ENCODE peak calls at places on chromosomes 2 and 18, in six cellular contexts. One of them, this sample, is unnamed.

GRCh38 chr2:70480468-70480867 is 73.2 kb downstream of the TGFA start:
- DNase-seq in activated CD4-positive, alpha-beta T cell treated with anti-CD3 and anti-CD28 coated beads, Interleukin-2, amount 50 U/mL, for 1 hour: no peak
- DNase-seq in KBM-7: no peak
- DNase-seq in stimulated activated CD8-positive, alpha-beta memory T cell treated with anti-CD3 and anti-CD28 coated beads, Interleukin-15, amount 100 ng/mL, for 24 hours: no peak
- DNase-seq in CD4-positive, CD25-positive, alpha-beta regulatory T cell: no peak
- DNase-seq in activated CD8-positive, alpha-beta memory T cell treated with anti-CD3 and anti-CD28 coated beads, Interleukin-2, amount 50 U/mL, for 4 hours: no peak
- DNase-seq in this sample: no peak

GRCh38 chr2:241865957-241866858 is 3.3 kb upstream of the RTP5 start:
- DNase-seq in activated CD4-positive, alpha-beta T cell treated with anti-CD3 and anti-CD28 coated beads, Interleukin-2, amount 50 U/mL, for 1 hour: no peak
- DNase-seq in KBM-7: no peak
- DNase-seq in stimulated activated CD8-positive, alpha-beta memory T cell treated with anti-CD3 and anti-CD28 coated beads, Interleukin-15, amount 100 ng/mL, for 24 hours: no peak
- DNase-seq in CD4-positive, CD25-positive, alpha-beta regulatory T cell: peak; percentile 41
- DNase-seq in activated CD8-positive, alpha-beta memory T cell treated with anti-CD3 and anti-CD28 coated beads, Interleukin-2, amount 50 U/mL, for 4 hours: no peak
- DNase-seq in this sample: no peak

GRCh38 chr2:134268265-134268664 is 14.4 kb downstream of the MGAT5 start:
- DNase-seq in activated CD4-positive, alpha-beta T cell treated with anti-CD3 and anti-CD28 coated beads, Interleukin-2, amount 50 U/mL, for 1 hour: no peak
- DNase-seq in KBM-7: no peak
- DNase-seq in stimulated activated CD8-positive, alpha-beta memory T cell treated with anti-CD3 and anti-CD28 coated beads, Interleukin-15, amount 100 ng/mL, for 24 hours: no peak
- DNase-seq in CD4-positive, CD25-positive, alpha-beta regulatory T cell: no peak
- DNase-seq in activated CD8-positive, alpha-beta memory T cell treated with anti-CD3 and anti-CD28 coated beads, Interleukin-2, amount 50 U/mL, for 4 hours: no peak
- DNase-seq in this sample: no peak

GRCh38 chr2:73828818-73829570 is at the start of gene STAMBP:
- DNase-seq in activated CD4-positive, alpha-beta T cell treated with anti-CD3 and anti-CD28 coated beads, Interleukin-2, amount 50 U/mL, for 1 hour: peak; percentile 89
- DNase-seq in KBM-7: peak; percentile 95
- DNase-seq in stimulated activated CD8-positive, alpha-beta memory T cell treated with anti-CD3 and anti-CD28 coated beads, Interleukin-15, amount 100 ng/mL, for 24 hours: peak; percentile 68
- DNase-seq in CD4-positive, CD25-positive, alpha-beta regulatory T cell: peak; percentile 97
- DNase-seq in activated CD8-positive, alpha-beta memory T cell treated with anti-CD3 and anti-CD28 coated beads, Interleukin-2, amount 50 U/mL, for 4 hours: peak; percentile 88
- DNase-seq in this sample: peak; percentile 73

GRCh38 chr2:234426616-234427015 is 70.3 kb downstream of the ARL4C start:
- DNase-seq in activated CD4-positive, alpha-beta T cell treated with anti-CD3 and anti-CD28 coated beads, Interleukin-2, amount 50 U/mL, for 1 hour: no peak
- DNase-seq in KBM-7: no peak
- DNase-seq in stimulated activated CD8-positive, alpha-beta memory T cell treated with anti-CD3 and anti-CD28 coated beads, Interleukin-15, amount 100 ng/mL, for 24 hours: no peak
- DNase-seq in CD4-positive, CD25-positive, alpha-beta regulatory T cell: peak; percentile 59
- DNase-seq in activated CD8-positive, alpha-beta memory T cell treated with anti-CD3 and anti-CD28 coated beads, Interleukin-2, amount 50 U/mL, for 4 hours: no peak
- DNase-seq in this sample: no peak

GRCh38 chr18:8895987-8896619 is 190.7 kb downstream of the MTCL1 start:
- DNase-seq in activated CD4-positive, alpha-beta T cell treated with anti-CD3 and anti-CD28 coated beads, Interleukin-2, amount 50 U/mL, for 1 hour: no peak
- DNase-seq in KBM-7: no peak
- DNase-seq in stimulated activated CD8-positive, alpha-beta memory T cell treated with anti-CD3 and anti-CD28 coated beads, Interleukin-15, amount 100 ng/mL, for 24 hours: no peak
- DNase-seq in CD4-positive, CD25-positive, alpha-beta regulatory T cell: no peak
- DNase-seq in activated CD8-positive, alpha-beta memory T cell treated with anti-CD3 and anti-CD28 coated beads, Interleukin-2, amount 50 U/mL, for 4 hours: no peak
- DNase-seq in this sample: no peak

GRCh38 chr2:188089896-188090295 is 201.8 kb upstream of the GULP1 start:
- DNase-seq in activated CD4-positive, alpha-beta T cell treated with anti-CD3 and anti-CD28 coated beads, Interleukin-2, amount 50 U/mL, for 1 hour: no peak
- DNase-seq in KBM-7: no peak
- DNase-seq in stimulated activated CD8-positive, alpha-beta memory T cell treated with anti-CD3 and anti-CD28 coated beads, Interleukin-15, amount 100 ng/mL, for 24 hours: no peak
- DNase-seq in CD4-positive, CD25-positive, alpha-beta regulatory T cell: no peak
- DNase-seq in activated CD8-positive, alpha-beta memory T cell treated with anti-CD3 and anti-CD28 coated beads, Interleukin-2, amount 50 U/mL, for 4 hours: no peak
- DNase-seq in this sample: no peak

GRCh38 chr18:76115580-76115979 is 379.5 kb downstream of the ZNF516 start:
- DNase-seq in activated CD4-positive, alpha-beta T cell treated with anti-CD3 and anti-CD28 coated beads, Interleukin-2, amount 50 U/mL, for 1 hour: no peak
- DNase-seq in KBM-7: no peak
- DNase-seq in stimulated activated CD8-positive, alpha-beta memory T cell treated with anti-CD3 and anti-CD28 coated beads, Interleukin-15, amount 100 ng/mL, for 24 hours: no peak
- DNase-seq in CD4-positive, CD25-positive, alpha-beta regulatory T cell: no peak
- DNase-seq in activated CD8-positive, alpha-beta memory T cell treated with anti-CD3 and anti-CD28 coated beads, Interleukin-2, amount 50 U/mL, for 4 hours: no peak
- DNase-seq in this sample: no peak

GRCh38 chr2:225334524-225334923 is 65.0 kb upstream of the NYAP2 start:
- DNase-seq in activated CD4-positive, alpha-beta T cell treated with anti-CD3 and anti-CD28 coated beads, Interleukin-2, amount 50 U/mL, for 1 hour: no peak
- DNase-seq in KBM-7: no peak
- DNase-seq in stimulated activated CD8-positive, alpha-beta memory T cell treated with anti-CD3 and anti-CD28 coated beads, Interleukin-15, amount 100 ng/mL, for 24 hours: no peak
- DNase-seq in CD4-positive, CD25-positive, alpha-beta regulatory T cell: no peak
- DNase-seq in activated CD8-positive, alpha-beta memory T cell treated with anti-CD3 and anti-CD28 coated beads, Interleukin-2, amount 50 U/mL, for 4 hours: no peak
- DNase-seq in this sample: no peak

GRCh38 chr18:13800505-13801259 is 23.3 kb upstream of the MC5R start:
- DNase-seq in activated CD4-positive, alpha-beta T cell treated with anti-CD3 and anti-CD28 coated beads, Interleukin-2, amount 50 U/mL, for 1 hour: peak; percentile 34
- DNase-seq in KBM-7: peak; percentile 43
- DNase-seq in stimulated activated CD8-positive, alpha-beta memory T cell treated with anti-CD3 and anti-CD28 coated beads, Interleukin-15, amount 100 ng/mL, for 24 hours: no peak
- DNase-seq in CD4-positive, CD25-positive, alpha-beta regulatory T cell: peak; percentile 68
- DNase-seq in activated CD8-positive, alpha-beta memory T cell treated with anti-CD3 and anti-CD28 coated beads, Interleukin-2, amount 50 U/mL, for 4 hours: peak; percentile 38
- DNase-seq in this sample: no peak

GRCh38 chr18:78737006-78737915 is 242.4 kb upstream of the SALL3 start:
- DNase-seq in activated CD4-positive, alpha-beta T cell treated with anti-CD3 and anti-CD28 coated beads, Interleukin-2, amount 50 U/mL, for 1 hour: no peak
- DNase-seq in KBM-7: no peak
- DNase-seq in stimulated activated CD8-positive, alpha-beta memory T cell treated with anti-CD3 and anti-CD28 coated beads, Interleukin-15, amount 100 ng/mL, for 24 hours: no peak
- DNase-seq in CD4-positive, CD25-positive, alpha-beta regulatory T cell: no peak
- DNase-seq in activated CD8-positive, alpha-beta memory T cell treated with anti-CD3 and anti-CD28 coated beads, Interleukin-2, amount 50 U/mL, for 4 hours: no peak
- DNase-seq in this sample: no peak

GRCh38 chr2:148927010-148927409 is 52.0 kb downstream of the KIF5C start:
- DNase-seq in activated CD4-positive, alpha-beta T cell treated with anti-CD3 and anti-CD28 coated beads, Interleukin-2, amount 50 U/mL, for 1 hour: peak; percentile 8
- DNase-seq in KBM-7: no peak
- DNase-seq in stimulated activated CD8-positive, alpha-beta memory T cell treated with anti-CD3 and anti-CD28 coated beads, Interleukin-15, amount 100 ng/mL, for 24 hours: no peak
- DNase-seq in CD4-positive, CD25-positive, alpha-beta regulatory T cell: peak; percentile 77
- DNase-seq in activated CD8-positive, alpha-beta memory T cell treated with anti-CD3 and anti-CD28 coated beads, Interleukin-2, amount 50 U/mL, for 4 hours: no peak
- DNase-seq in this sample: no peak

GRCh38 chr2:120236791-120237190 is 13.6 kb upstream of the TMEM185B start:
- DNase-seq in activated CD4-positive, alpha-beta T cell treated with anti-CD3 and anti-CD28 coated beads, Interleukin-2, amount 50 U/mL, for 1 hour: no peak
- DNase-seq in KBM-7: no peak
- DNase-seq in stimulated activated CD8-positive, alpha-beta memory T cell treated with anti-CD3 and anti-CD28 coated beads, Interleukin-15, amount 100 ng/mL, for 24 hours: no peak
- DNase-seq in CD4-positive, CD25-positive, alpha-beta regulatory T cell: no peak
- DNase-seq in activated CD8-positive, alpha-beta memory T cell treated with anti-CD3 and anti-CD28 coated beads, Interleukin-2, amount 50 U/mL, for 4 hours: no peak
- DNase-seq in this sample: no peak

GRCh38 chr2:235600406-235600805 is 106.6 kb downstream of the AGAP1 start:
- DNase-seq in activated CD4-positive, alpha-beta T cell treated with anti-CD3 and anti-CD28 coated beads, Interleukin-2, amount 50 U/mL, for 1 hour: no peak
- DNase-seq in KBM-7: no peak
- DNase-seq in stimulated activated CD8-positive, alpha-beta memory T cell treated with anti-CD3 and anti-CD28 coated beads, Interleukin-15, amount 100 ng/mL, for 24 hours: no peak
- DNase-seq in CD4-positive, CD25-positive, alpha-beta regulatory T cell: no peak
- DNase-seq in activated CD8-positive, alpha-beta memory T cell treated with anti-CD3 and anti-CD28 coated beads, Interleukin-2, amount 50 U/mL, for 4 hours: no peak
- DNase-seq in this sample: no peak

GRCh38 chr2:138421971-138422335 is 79.6 kb upstream of the SPOPL start:
- DNase-seq in activated CD4-positive, alpha-beta T cell treated with anti-CD3 and anti-CD28 coated beads, Interleukin-2, amount 50 U/mL, for 1 hour: no peak
- DNase-seq in KBM-7: no peak
- DNase-seq in stimulated activated CD8-positive, alpha-beta memory T cell treated with anti-CD3 and anti-CD28 coated beads, Interleukin-15, amount 100 ng/mL, for 24 hours: no peak
- DNase-seq in CD4-positive, CD25-positive, alpha-beta regulatory T cell: no peak
- DNase-seq in activated CD8-positive, alpha-beta memory T cell treated with anti-CD3 and anti-CD28 coated beads, Interleukin-2, amount 50 U/mL, for 4 hours: no peak
- DNase-seq in this sample: no peak

GRCh38 chr18:10329116-10329515 is 125.3 kb upstream of the APCDD1 start:
- DNase-seq in activated CD4-positive, alpha-beta T cell treated with anti-CD3 and anti-CD28 coated beads, Interleukin-2, amount 50 U/mL, for 1 hour: no peak
- DNase-seq in KBM-7: no peak
- DNase-seq in stimulated activated CD8-positive, alpha-beta memory T cell treated with anti-CD3 and anti-CD28 coated beads, Interleukin-15, amount 100 ng/mL, for 24 hours: no peak
- DNase-seq in CD4-positive, CD25-positive, alpha-beta regulatory T cell: no peak
- DNase-seq in activated CD8-positive, alpha-beta memory T cell treated with anti-CD3 and anti-CD28 coated beads, Interleukin-2, amount 50 U/mL, for 4 hours: no peak
- DNase-seq in this sample: no peak

GRCh38 chr2:8608411-8608954 is 73.4 kb upstream of the ID2 start:
- DNase-seq in activated CD4-positive, alpha-beta T cell treated with anti-CD3 and anti-CD28 coated beads, Interleukin-2, amount 50 U/mL, for 1 hour: no peak
- DNase-seq in KBM-7: no peak
- DNase-seq in stimulated activated CD8-positive, alpha-beta memory T cell treated with anti-CD3 and anti-CD28 coated beads, Interleukin-15, amount 100 ng/mL, for 24 hours: no peak
- DNase-seq in CD4-positive, CD25-positive, alpha-beta regulatory T cell: peak; percentile 24
- DNase-seq in activated CD8-positive, alpha-beta memory T cell treated with anti-CD3 and anti-CD28 coated beads, Interleukin-2, amount 50 U/mL, for 4 hours: no peak
- DNase-seq in this sample: no peak

GRCh38 chr2:33518929-33519328 is 42.5 kb downstream of the RASGRP3 start:
- DNase-seq in activated CD4-positive, alpha-beta T cell treated with anti-CD3 and anti-CD28 coated beads, Interleukin-2, amount 50 U/mL, for 1 hour: no peak
- DNase-seq in KBM-7: no peak
- DNase-seq in stimulated activated CD8-positive, alpha-beta memory T cell treated with anti-CD3 and anti-CD28 coated beads, Interleukin-15, amount 100 ng/mL, for 24 hours: no peak
- DNase-seq in CD4-positive, CD25-positive, alpha-beta regulatory T cell: no peak
- DNase-seq in activated CD8-positive, alpha-beta memory T cell treated with anti-CD3 and anti-CD28 coated beads, Interleukin-2, amount 50 U/mL, for 4 hours: no peak
- DNase-seq in this sample: no peak

GRCh38 chr2:219016721-219017120 is 23.5 kb upstream of the CRYBA2 start:
- DNase-seq in activated CD4-positive, alpha-beta T cell treated with anti-CD3 and anti-CD28 coated beads, Interleukin-2, amount 50 U/mL, for 1 hour: no peak
- DNase-seq in KBM-7: no peak
- DNase-seq in stimulated activated CD8-positive, alpha-beta memory T cell treated with anti-CD3 and anti-CD28 coated beads, Interleukin-15, amount 100 ng/mL, for 24 hours: no peak
- DNase-seq in CD4-positive, CD25-positive, alpha-beta regulatory T cell: no peak
- DNase-seq in activated CD8-positive, alpha-beta memory T cell treated with anti-CD3 and anti-CD28 coated beads, Interleukin-2, amount 50 U/mL, for 4 hours: no peak
- DNase-seq in this sample: no peak

GRCh38 chr2:109690822-109691541 is 76.8 kb downstream of the SOWAHC start:
- DNase-seq in activated CD4-positive, alpha-beta T cell treated with anti-CD3 and anti-CD28 coated beads, Interleukin-2, amount 50 U/mL, for 1 hour: no peak
- DNase-seq in KBM-7: no peak
- DNase-seq in stimulated activated CD8-positive, alpha-beta memory T cell treated with anti-CD3 and anti-CD28 coated beads, Interleukin-15, amount 100 ng/mL, for 24 hours: no peak
- DNase-seq in CD4-positive, CD25-positive, alpha-beta regulatory T cell: no peak
- DNase-seq in activated CD8-positive, alpha-beta memory T cell treated with anti-CD3 and anti-CD28 coated beads, Interleukin-2, amount 50 U/mL, for 4 hours: no peak
- DNase-seq in this sample: no peak

GRCh38 chr2:138274421-138275291 is 226.9 kb upstream of the SPOPL start:
- DNase-seq in activated CD4-positive, alpha-beta T cell treated with anti-CD3 and anti-CD28 coated beads, Interleukin-2, amount 50 U/mL, for 1 hour: no peak
- DNase-seq in KBM-7: no peak
- DNase-seq in stimulated activated CD8-positive, alpha-beta memory T cell treated with anti-CD3 and anti-CD28 coated beads, Interleukin-15, amount 100 ng/mL, for 24 hours: no peak
- DNase-seq in CD4-positive, CD25-positive, alpha-beta regulatory T cell: no peak
- DNase-seq in activated CD8-positive, alpha-beta memory T cell treated with anti-CD3 and anti-CD28 coated beads, Interleukin-2, amount 50 U/mL, for 4 hours: no peak
- DNase-seq in this sample: no peak

This sample was measured in cerebellar nuclear complex.